ENCODE peak calls at places on chromosomes 4 and X, in five cellular contexts. X is ovary, T is testis, R is tibial nerve, E is right cardiac atrium. M is an unnamed sample.

GRCh38 chr4:25817059-25817681 is 45.6 kb downstream of the SEL1L3 start:
- DNase-seq in X (no peak), T (no peak), R (no peak), E (no peak), M (no peak)

GRCh38 chrX:30875957-30876356 is 13.1 kb downstream of the TAB3 start:
- DNase-seq in X (no peak), T (no peak), R (no peak), E (no peak), M (no peak)

GRCh38 chr4:162061214-162061613 is 102.6 kb downstream of the FSTL5 start:
- DNase-seq in X (no peak), T (no peak), R (no peak), E (no peak), M (no peak)

GRCh38 chr4:26325191-26325590 is 4.4 kb downstream of the RBPJ start:
- DNase-seq in X (no peak), T (no peak), R (no peak), E (no peak), M (no peak)

GRCh38 chr4:184732126-184732525 is 1.8 kb downstream of the CENPU start:
- DNase-seq in X (no peak), T (no peak), R (no peak), E (no peak), M (no peak)

GRCh38 chrX:123399709-123400108 is 215.6 kb downstream of the GRIA3 start:
- DNase-seq in X (no peak), T (no peak), R (no peak), E (no peak), M (no peak)

GRCh38 chr4:117574085-117574484 is 460.2 kb upstream of the NDST3 start:
- DNase-seq in X (no peak), T (no peak), R (no peak), E (no peak), M (no peak)

GRCh38 chr4:95250544-95251137 is 298.1 kb downstream of the UNC5C start:
- DNase-seq in X (no peak), T (no peak), R (no peak), E (no peak), M (no peak)

GRCh38 chr4:138835833-138836521 is 179.6 kb upstream of the NOCT start:
- DNase-seq in X (no peak), T (no peak), R (no peak), E (peak), M (peak)

GRCh38 chr4:154872198-154872597 is 91.1 kb downstream of the RBM46 start:
- DNase-seq in X (no peak), T (no peak), R (no peak), E (no peak), M (no peak)

GRCh38 chr4:156945532-156945931 is 26.1 kb downstream of the PDGFC start:
- DNase-seq in X (no peak), T (no peak), R (no peak), E (no peak), M (no peak)

GRCh38 chr4:39655866-39656265 is 17.2 kb upstream of the SMIM14 start:
- DNase-seq in X (no peak), T (peak), R (no peak), E (no peak), M (no peak)

GRCh38 chr4:88006956-88007303 is 505 bp upstream of the PKD2 start:
- DNase-seq in X (no peak), T (no peak), R (no peak), E (no peak), M (no peak)

GRCh38 chrX:25344191-25344936 is 328.6 kb upstream of the ARX start:
- DNase-seq in X (no peak), T (no peak), R (no peak), E (no peak), M (no peak)

GRCh38 chr4:136458326-136458725 is 1074.0 kb downstream of the PCDH18 start:
- DNase-seq in X (no peak), T (no peak), R (no peak), E (no peak), M (peak)

GRCh38 chr4:47167391-47167790 is 136.0 kb downstream of the GABRB1 start:
- DNase-seq in X (no peak), T (no peak), R (no peak), E (no peak), M (no peak)

GRCh38 chrX:128504496-128504895 is 452.3 kb upstream of the ACTRT1 start:
- DNase-seq in X (no peak), T (no peak), R (no peak), E (no peak), M (no peak)

GRCh38 chr4:5785806-5786680 is 75.0 kb downstream of the EVC start:
- DNase-seq in X (no peak), T (no peak), R (no peak), E (no peak), M (peak)

GRCh38 chr4:63831590-63831989 is 577.7 kb downstream of the TECRL start:
- DNase-seq in X (no peak), T (no peak), R (no peak), E (no peak), M (no peak)

GRCh38 chr4:55948726-55949479 is at the start of gene CEP135:
- DNase-seq in X (peak), T (peak), R (peak), E (peak), M (peak)
- H3K27ac ChIP-seq in X (peak), T (peak), R (peak), E (peak), M (peak)

GRCh38 chrX:9663216-9663615 is 102.4 kb downstream of the GPR143 start:
- DNase-seq in X (no peak), T (no peak), R (no peak), E (no peak), M (no peak)
- H3K27ac ChIP-seq in X (no peak), T (no peak), R (no peak), E (no peak), M (no peak)

DNA sequence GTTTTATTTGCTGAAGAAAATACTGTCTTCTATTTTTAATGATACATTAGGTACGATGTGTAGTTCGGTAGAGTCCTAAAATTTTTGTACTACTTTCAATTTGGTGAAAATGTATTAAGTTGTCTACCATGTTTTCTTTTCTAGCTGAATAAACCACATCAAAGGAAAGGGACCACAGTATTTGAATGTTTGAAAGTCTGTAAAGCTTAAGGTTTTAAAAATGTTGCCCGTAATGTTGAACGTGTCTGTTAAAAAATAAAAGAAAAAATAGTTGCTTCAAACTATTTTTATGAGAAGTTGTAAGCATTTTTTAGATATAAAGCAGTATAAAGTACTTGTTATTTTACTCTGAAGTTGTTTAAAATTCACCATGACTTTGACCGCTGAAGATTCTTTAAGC is 3.2 kb downstream of the CDKN2AIP start:
- DNase-seq in X (no peak), T (no peak), R (no peak), E (no peak), M (no peak)
- H3K27ac ChIP-seq in X (no peak), T (no peak), R (no peak), E (no peak), M (no peak)

GRCh38 chr4:121358473-121358872 is 22.3 kb downstream of the QRFPR start:
- DNase-seq in X (no peak), T (no peak), R (no peak), E (no peak), M (no peak)

DNA sequence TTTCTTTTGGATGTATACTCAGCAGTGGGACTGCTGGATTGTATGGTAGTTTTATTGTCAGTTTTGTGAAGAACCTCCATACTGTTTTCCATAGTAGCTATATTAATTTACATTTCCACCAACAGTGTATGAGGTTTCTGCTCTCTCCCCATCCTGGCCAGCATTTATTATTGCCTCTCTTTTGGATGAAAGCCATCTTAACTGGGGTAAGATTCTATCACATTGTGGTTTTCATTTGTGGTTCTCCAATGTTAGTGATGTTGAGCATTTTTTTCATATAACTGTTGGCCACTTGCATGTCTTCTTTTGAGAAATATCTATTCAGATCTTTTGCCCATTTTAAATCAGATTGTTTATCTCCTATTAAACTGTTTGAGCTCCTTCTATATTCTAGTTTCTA is 27.6 kb downstream of the QRFPR start:
- DNase-seq in X (no peak), T (no peak), R (no peak), E (no peak), M (no peak)
- H3K27ac ChIP-seq in X (no peak), T (no peak), R (no peak), E (no peak), M (no peak)

GRCh38 chr4:140298001-140298400 is 75.4 kb upstream of the SCOC start:
- DNase-seq in X (no peak), T (no peak), R (no peak), E (no peak), M (no peak)
- H3K27ac ChIP-seq in X (no peak), T (no peak), R (no peak), E (no peak), M (no peak)

DNA sequence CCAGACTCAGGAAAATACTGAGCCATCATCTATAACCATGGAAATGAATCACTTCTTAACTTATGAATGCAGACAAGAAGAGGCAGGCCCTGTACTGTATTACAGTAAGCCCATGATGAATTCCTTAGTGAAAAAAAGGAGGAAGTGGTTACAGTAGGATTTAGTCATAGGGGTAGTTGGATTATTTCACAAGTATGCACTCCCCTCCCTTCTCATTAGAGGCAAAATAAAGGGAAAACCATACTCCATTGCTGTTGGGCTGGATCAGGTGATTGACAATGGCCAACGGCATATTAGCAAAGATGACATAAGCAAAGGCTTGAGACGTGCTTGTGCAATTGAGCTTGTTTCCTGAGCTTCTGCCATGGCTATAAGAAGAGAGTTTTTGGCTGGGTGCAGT is 181.1 kb upstream of the PRPS2 start:
- DNase-seq in X (no peak), T (no peak), R (no peak), E (no peak), M (no peak)
- H3K27ac ChIP-seq in X (no peak), T (no peak), R (no peak), E (no peak), M (no peak)

GRCh38 chr4:72715299-72715698 is 146.3 kb upstream of the ADAMTS3 start:
- DNase-seq in X (no peak), T (no peak), R (no peak), E (no peak), M (no peak)
- H3K27ac ChIP-seq in X (no peak), T (no peak), R (no peak), E (no peak), M (no peak)

DNA sequence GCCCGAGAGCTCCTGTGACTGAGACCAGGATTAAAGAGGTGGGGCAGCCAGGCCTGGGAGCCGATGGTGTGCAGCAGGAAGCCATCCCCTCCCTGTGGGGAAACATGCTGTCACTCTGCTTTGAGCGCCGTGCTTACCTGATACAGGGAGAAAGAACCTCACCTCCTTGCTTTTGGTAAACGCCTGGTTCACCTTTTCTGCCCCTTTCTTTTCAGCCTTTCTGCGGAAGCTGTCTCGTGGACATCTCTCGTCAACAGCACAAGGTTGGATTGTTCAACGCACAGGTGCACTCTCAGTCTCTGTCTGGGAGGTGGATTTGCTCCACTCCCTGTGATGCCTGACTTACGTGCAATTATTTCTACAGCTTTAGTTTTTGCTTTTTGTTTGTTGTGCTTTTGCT is 12.0 kb downstream of the ZFYVE28 start:
- DNase-seq in X (no peak), T (no peak), R (no peak), E (no peak), M (no peak)
- H3K27ac ChIP-seq in X (no peak), T (no peak), R (no peak), E (no peak), M (no peak)

M was measured in kidney.